ENCODE peak calls at places on chromosomes 13 and 19, in five cellular contexts. V, W, S, K and H are unnamed samples.

GRCh38 chr19:39941615-39942507 is 7.4 kb upstream of the FCGBP start:
- DNase-seq in V (no peak), S (no peak), K (no peak), W (peak; percentile 77), H (peak; percentile 92)

GRCh38 chr13:30529085-30529815 is 63.5 kb upstream of the HMGB1 start:
- DNase-seq in S (no peak), V (no peak), W (no peak), K (no peak), H (no peak)

GRCh38 chr19:49415810-49416200 is 7.4 kb downstream of the PTH2 start:
- DNase-seq in S (no peak), W (no peak), K (no peak), V (no peak), H (no peak)

GRCh38 chr13:32426981-32427851 is 714 bp downstream of the N4BP2L1 start:
- DNase-seq in V (peak; percentile 80), K (peak; percentile 20), S (peak; percentile 34), W (peak; percentile 74), H (peak; percentile 50)

GRCh38 chr13:75372517-75372916 is 109.5 kb downstream of the TBC1D4 start:
- DNase-seq in S (no peak), K (no peak), W (peak; percentile 15), V (peak; percentile 42), H (peak; percentile 68)

GRCh38 chr19:31231181-31231580 is 118.1 kb downstream of the TSHZ3 start:
- DNase-seq in K (no peak), V (no peak), S (no peak), W (no peak), H (no peak)

GRCh38 chr19:51470966-51471365 is 7.4 kb upstream of the CEACAM18 start:
- DNase-seq in W (no peak), S (no peak), V (no peak), K (no peak), H (no peak)

GRCh38 chr19:18464646-18465045 is 26.7 kb upstream of the ISYNA1 start:
- DNase-seq in S (peak; percentile 83), V (no peak), K (peak; percentile 76), W (no peak), H (no peak)

GRCh38 chr13:36288794-36289391 is 8.7 kb downstream of the CCDC169 start:
- DNase-seq in V (no peak), W (no peak), S (no peak), K (no peak), H (no peak)

GRCh38 chr19:17847538-17848366 is at the start of gene JAK3:
- DNase-seq in V (peak; percentile 93), W (peak; percentile 90), K (no peak), S (peak; percentile 54), H (peak; percentile 55)

GRCh38 chr13:38872693-38873092 is 117.9 kb downstream of the STOML3 start:
- DNase-seq in S (no peak), K (no peak), V (peak; percentile 41), W (peak; percentile 10), H (peak; percentile 51)

GRCh38 chr19:44642375-44642774 is 1.3 kb upstream of the PVR start:
- DNase-seq in W (no peak), K (no peak), S (no peak), V (no peak), H (no peak)

GRCh38 chr13:99871249-99871898 is 100.2 kb downstream of the ZIC5 start:
- DNase-seq in V (no peak), K (no peak), S (no peak), W (no peak), H (no peak)

GRCh38 chr13:49455016-49455398 is 10.9 kb downstream of the SETDB2 start:
- DNase-seq in S (no peak), V (no peak), W (no peak), K (no peak), H (no peak)

GRCh38 chr13:49452725-49453457 is 8.8 kb downstream of the SETDB2 start:
- DNase-seq in K (no peak), W (no peak), V (no peak), S (no peak), H (no peak)

GRCh38 chr13:49456156-49456555 is 12.1 kb downstream of the SETDB2 start:
- DNase-seq in W (no peak), K (no peak), S (no peak), V (no peak), H (no peak)

GRCh38 chr13:49453465-49453864 is 9.4 kb downstream of the SETDB2 start:
- DNase-seq in K (no peak), S (no peak), W (no peak), V (no peak), H (no peak)

GRCh38 chr13:49454388-49455015 is 10.4 kb downstream of the SETDB2 start:
- DNase-seq in W (no peak), K (no peak), V (no peak), S (no peak), H (peak; percentile 15)
- H3K4me3 ChIP-seq in W (no peak overlapping the region), K (no peak overlapping the region), V (no peak overlapping the region), S (no peak overlapping the region), H (no peak overlapping the region)

DNA sequence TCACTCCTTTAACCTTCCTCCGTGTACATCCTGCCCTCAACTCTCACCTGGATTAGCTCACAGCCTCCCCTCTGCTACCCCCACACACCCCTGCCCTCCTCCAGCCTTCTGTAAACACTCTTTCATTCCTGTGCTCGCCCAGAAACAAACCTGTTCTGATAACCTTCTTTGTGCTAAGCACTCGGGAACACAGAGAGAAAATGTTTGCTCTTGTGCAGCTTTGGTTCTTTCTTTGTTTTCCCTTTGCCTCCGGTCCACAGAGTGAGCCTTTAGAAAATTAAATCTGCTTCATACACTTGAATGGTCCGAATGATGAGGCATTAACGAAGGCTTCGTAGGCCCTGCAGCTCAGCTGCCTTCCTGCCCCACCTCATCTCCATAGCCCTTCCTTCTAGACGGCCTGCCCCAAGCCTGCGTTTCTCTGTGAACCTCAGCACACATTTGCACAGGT is 6.6 kb upstream of the ZDHHC20 start:
- DNase-seq in W (no peak), V (no peak), S (no peak), K (no peak), H (no peak)
- H3K4me3 ChIP-seq in W (no peak overlapping the region), V (no peak overlapping the region), S (no peak overlapping the region), K (no peak overlapping the region), H (no peak overlapping the region)

DNA sequence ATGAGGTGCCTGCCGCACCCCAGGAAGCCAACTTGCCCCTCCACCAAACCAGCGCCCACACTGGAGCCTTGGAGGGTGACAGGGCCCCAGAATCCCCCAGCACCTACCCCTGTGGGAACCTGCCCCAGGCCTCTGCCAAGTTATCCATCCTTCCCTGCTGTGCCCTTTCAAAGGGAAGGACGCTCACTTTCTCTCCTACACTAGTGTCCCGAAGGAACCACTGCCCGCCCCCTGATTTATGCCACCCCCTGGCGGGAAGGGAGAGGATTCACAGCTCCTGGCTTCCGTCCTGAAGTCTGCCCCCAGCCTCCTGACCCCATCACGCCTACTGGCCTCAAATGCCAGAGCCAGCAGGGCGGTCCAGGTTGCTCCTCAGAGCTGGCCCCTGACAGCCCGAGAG is 1.4 kb downstream of the EVI5L start:
- DNase-seq in W (no peak), V (no peak), S (no peak), K (no peak), H (no peak)
- H3K4me3 ChIP-seq in W (no peak overlapping the region), V (no peak overlapping the region), S (no peak overlapping the region), K (no peak overlapping the region), H (no peak overlapping the region)

GRCh38 chr19:4077800-4078683 is 11.3 kb upstream of the ZBTB7A start:
- DNase-seq in S (peak; percentile 87), W (no peak), K (peak; percentile 73), V (no peak), H (no peak)
- H3K4me3 ChIP-seq in S (peak overlapping the region; percentile 61), W (peak overlapping the region; percentile 68), K (peak overlapping the region; percentile 40), V (no peak overlapping the region), H (no peak overlapping the region)

GRCh38 chr13:79492918-79493594 is 12.1 kb downstream of the NDFIP2 start:
- DNase-seq in V (no peak), S (no peak), W (no peak), K (no peak), H (no peak)
- H3K4me3 ChIP-seq in V (no peak overlapping the region), S (no peak overlapping the region), W (no peak overlapping the region), K (no peak overlapping the region), H (no peak overlapping the region)

DNA sequence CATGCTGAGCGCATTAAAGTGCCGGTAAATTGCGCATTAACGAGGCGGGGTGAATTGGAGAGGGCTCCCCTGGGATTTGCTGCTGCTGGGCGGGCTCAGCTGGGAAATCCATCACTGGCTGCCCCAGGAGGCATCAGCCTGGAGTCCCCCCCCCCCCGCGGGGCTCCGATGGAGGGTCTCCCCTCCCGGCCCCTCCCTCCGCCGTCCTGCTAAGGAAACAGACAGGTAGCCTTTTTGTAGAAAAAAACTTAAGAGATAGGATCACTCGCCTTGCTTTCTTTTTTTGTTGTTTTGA is 6.8 kb downstream of the TLE6 start:
- DNase-seq in W (no peak), S (no peak), K (no peak), V (no peak), H (no peak)
- H3K4me3 ChIP-seq in W (no peak overlapping the region), S (peak overlapping the region; percentile 55), K (peak overlapping the region; percentile 2), V (peak overlapping the region; percentile 58), H (no peak overlapping the region)

GRCh38 chr19:41563847-41564514 is 12.0 kb upstream of the CEACAM21 start:
- DNase-seq in S (no peak), K (no peak), W (peak; percentile 86), V (no peak), H (no peak)
- H3K4me3 ChIP-seq in S (peak overlapping the region; percentile 46), K (no peak overlapping the region), W (peak overlapping the region; percentile 49), V (no peak overlapping the region), H (no peak overlapping the region)

GRCh38 chr19:52492991-52493470 is 34.4 kb upstream of the ZNF808 start:
- DNase-seq in K (no peak), W (no peak), V (peak; percentile 8), S (peak; percentile 15), H (no peak)
- H3K4me3 ChIP-seq in K (no peak overlapping the region), W (no peak overlapping the region), V (no peak overlapping the region), S (peak overlapping the region; percentile 51), H (no peak overlapping the region)